ENCODE peak calls at places on chromosomes 3 and 15, in four cellular contexts. Z is HFFc6; R is activated CD4-positive, alpha-beta T cell treated with anti-CD3 and anti-CD28 coated beads, Interleukin-2, amount 50 U/mL, for 1 hour; S is stimulated activated CD8-positive, alpha-beta memory T cell treated with anti-CD3 and anti-CD28 coated beads, Interleukin-2, amount 100 ng/mL, for 48 hours. A is an unnamed sample.

GRCh38 chr15:83178387-83178786 is 29.2 kb downstream of the HDGFL3 start:
- DNase-seq in Z (no peak), R (no peak), S (no peak), A (no peak)

GRCh38 chr3:81910244-81910852 is 148.9 kb upstream of the GBE1 start:
- DNase-seq in Z (peak), R (no peak), S (no peak), A (peak)

GRCh38 chr3:121481116-121481895 is 64.5 kb downstream of the POLQ start:
- DNase-seq in Z (peak), R (no peak), S (no peak), A (peak)

GRCh38 chr3:79937567-79937966 is 169.8 kb upstream of the ROBO1 start:
- DNase-seq in Z (no peak), R (no peak), S (no peak), A (peak)

GRCh38 chr3:44033123-44033522 is 208.6 kb upstream of the TOPAZ1 start:
- DNase-seq in Z (no peak), R (no peak), S (no peak), A (no peak)

GRCh38 chr3:25604107-25604805 is 60.5 kb downstream of the TOP2B start:
- DNase-seq in Z (peak), R (no peak), S (no peak), A (peak)

GRCh38 chr3:120683213-120683612 is 1.2 kb upstream of the HGD start:
- DNase-seq in Z (no peak), R (no peak), S (no peak), A (no peak)

GRCh38 chr15:84599906-84600305 is 903 bp upstream of the ZSCAN2 start:
- DNase-seq in Z (no peak), R (no peak), S (no peak), A (no peak)

GRCh38 chr15:39506146-39506545 is 74.7 kb upstream of the THBS1 start:
- DNase-seq in Z (no peak), R (no peak), S (no peak), A (peak)

GRCh38 chr3:48684480-48685143 is 1.1 kb downstream of the NCKIPSD start:
- DNase-seq in Z (no peak), R (no peak), S (no peak), A (no peak)

GRCh38 chr15:41499109-41499851 is 5.6 kb downstream of the ITPKA start:
- DNase-seq in Z (no peak), R (no peak), S (no peak), A (no peak)